ENCODE peak calls at places on chromosomes 2 and 18, in ten cellular contexts. M is activated CD8-positive, alpha-beta memory T cell treated with anti-CD3 and anti-CD28 coated beads for 24 hours; W is T-helper 2 cell; X is AG10803; N is T-helper 22 cell; Z is H7; D is HCT116; H is kidney; C is NCI-H1694; L is sigmoid colon. F is an unnamed sample.

GRCh38 chr2:230774348-230774951 is 61.8 kb downstream of the CAB39 start:
- DNase-seq in D (no peak), N (no peak), M (no peak), H (no peak), W (no peak), X (peak), L (no peak), Z (no peak), C (no peak), F (peak)

GRCh38 chr2:2698182-2699116 is 367.4 kb upstream of the MYT1L start:
- DNase-seq in L (no peak), M (no peak), H (no peak), Z (peak), C (peak), X (no peak), W (no peak), N (no peak), D (peak), F (peak)

GRCh38 chr2:108858894-108859293 is 72.3 kb downstream of the CCDC138 start:
- DNase-seq in N (no peak), X (peak), D (no peak), H (no peak), L (no peak), C (no peak), W (no peak), M (no peak), Z (no peak), F (peak)

GRCh38 chr2:74361327-74361726 is 18.1 kb upstream of the SLC4A5 start:
- DNase-seq in M (no peak), D (no peak), H (no peak), N (no peak), Z (no peak), C (no peak), L (no peak), X (no peak), W (no peak), F (no peak)

GRCh38 chr2:121650554-121650930 is 1.3 kb upstream of the CLASP1 start:
- DNase-seq in H (no peak), W (no peak), N (no peak), M (no peak), Z (peak), L (no peak), C (no peak), X (no peak), D (no peak), F (peak)

GRCh38 chr18:49021433-49022129 is 70.8 kb upstream of the SMAD7 start:
- DNase-seq in D (peak), C (peak), N (no peak), Z (peak), M (peak), H (peak), L (no peak), X (peak), W (no peak), F (peak)

GRCh38 chr18:3268306-3268705 is 6.4 kb downstream of the MYL12B start:
- DNase-seq in C (no peak), X (no peak), W (no peak), N (no peak), M (no peak), H (no peak), L (no peak), Z (no peak), D (no peak), F (no peak)

GRCh38 chr2:64325852-64326577 is 127.9 kb upstream of the LGALSL start:
- DNase-seq in W (no peak), C (no peak), Z (no peak), X (no peak), D (no peak), L (no peak), H (no peak), M (peak), N (no peak), F (no peak)

GRCh38 chr2:42957109-42958035 is 165.0 kb upstream of the HAAO start:
- DNase-seq in X (peak), W (no peak), H (peak), C (no peak), M (no peak), L (no peak), Z (peak), N (no peak), D (no peak), F (no peak)

GRCh38 chr2:102056079-102056581 is 64.4 kb downstream of the IL1R2 start:
- DNase-seq in D (no peak), M (no peak), W (no peak), N (no peak), X (no peak), H (no peak), Z (no peak), C (no peak), L (no peak), F (no peak)

GRCh38 chr2:81324046-81324445 is 1019.5 kb upstream of the LRRTM1 start:
- DNase-seq in L (no peak), Z (peak), C (peak), M (no peak), D (peak), H (no peak), W (no peak), X (no peak), N (no peak), F (peak)

GRCh38 chr18:37328946-37329719 is 236.5 kb downstream of the CELF4 start:
- DNase-seq in L (no peak), N (no peak), H (no peak), W (no peak), M (no peak), C (no peak), Z (no peak), X (no peak), D (no peak), F (no peak)

GRCh38 chr18:13917401-13917800 is 2.1 kb upstream of the MC2R start:
- DNase-seq in Z (no peak), N (no peak), D (no peak), C (no peak), L (no peak), M (no peak), X (no peak), W (no peak), H (no peak), F (no peak)

GRCh38 chr2:232998666-232998985 is 14.4 kb downstream of the NGEF start:
- DNase-seq in Z (no peak), D (no peak), H (no peak), L (peak), C (no peak), M (no peak), W (no peak), N (no peak), X (no peak), F (no peak)

GRCh38 chr2:34104601-34105000 is 505.5 kb upstream of the FAM98A start:
- DNase-seq in C (no peak), L (no peak), W (no peak), M (no peak), Z (no peak), X (no peak), H (no peak), D (no peak), N (no peak), F (peak)

GRCh38 chr2:177625744-177626655 is 233.4 kb downstream of the AGPS start:
- DNase-seq in H (no peak), Z (peak), D (no peak), N (no peak), W (no peak), M (no peak), L (no peak), C (peak), X (no peak), F (peak)

GRCh38 chr2:165601866-165602636 is 132.6 kb downstream of the CSRNP3 start:
- DNase-seq in C (no peak), M (no peak), H (no peak), Z (no peak), W (no peak), D (no peak), L (no peak), X (peak), N (no peak), F (peak)

GRCh38 chr18:76202322-76202721 is 292.7 kb downstream of the ZNF516 start:
- DNase-seq in L (no peak), M (no peak), D (no peak), X (no peak), Z (no peak), N (no peak), H (no peak), C (no peak), W (no peak), F (no peak)

GRCh38 chr2:100247256-100248043 is 74.9 kb downstream of the LONRF2 start:
- DNase-seq in H (no peak), W (no peak), C (no peak), M (no peak), D (no peak), X (no peak), L (no peak), Z (peak), N (no peak), F (no peak)

GRCh38 chr2:205680903-205681302 is 1.4 kb upstream of the NRP2 start:
- DNase-seq in N (no peak), C (no peak), M (no peak), W (no peak), X (no peak), D (no peak), Z (no peak), L (no peak), H (no peak), F (no peak)

GRCh38 chr2:14072338-14072737 is 560.2 kb upstream of the LRATD1 start:
- DNase-seq in H (no peak), X (no peak), L (no peak), Z (no peak), W (no peak), N (no peak), C (no peak), D (no peak), M (no peak), F (peak)

GRCh38 chr2:33023732-33024301 is 77.1 kb downstream of the LTBP1 start:
- DNase-seq in L (no peak), Z (no peak), D (no peak), W (no peak), X (no peak), H (no peak), C (no peak), N (no peak), M (no peak), F (no peak)

GRCh38 chr2:216700088-216700567 is 4.8 kb upstream of the IGFBP5 start:
- DNase-seq in N (no peak), C (peak), L (peak), D (no peak), H (no peak), Z (no peak), W (no peak), X (peak), M (no peak), F (no peak)

GRCh38 chr2:226796012-226796839 is 3.4 kb downstream of the IRS1 start:
- DNase-seq in H (peak), D (no peak), C (no peak), N (no peak), L (peak), Z (peak), W (no peak), M (no peak), X (peak), F (peak)

GRCh38 chr2:238370482-238371372 is 50.4 kb downstream of the TRAF3IP1 start:
- DNase-seq in M (peak), D (peak), W (no peak), L (peak), N (no peak), C (peak), H (no peak), X (peak), Z (peak), F (peak)

GRCh38 chr18:3758531-3758930 is 308.6 kb downstream of the TGIF1 start:
- DNase-seq in H (no peak), Z (no peak), N (no peak), L (no peak), C (no peak), M (no peak), D (peak), X (peak), W (no peak), F (peak)

GRCh38 chr2:208363485-208363884 is 43.1 kb upstream of the PTH2R start:
- DNase-seq in Z (no peak), N (no peak), D (no peak), L (no peak), W (no peak), X (peak), M (no peak), C (no peak), H (no peak), F (peak)

GRCh38 chr2:212154392-212154791 is 384.2 kb downstream of the ERBB4 start:
- DNase-seq in L (no peak), H (no peak), D (no peak), X (no peak), C (no peak), Z (no peak), N (no peak), M (no peak), W (no peak), F (no peak)

GRCh38 chr2:81645750-81646301 is 1341.3 kb upstream of the LRRTM1 start:
- DNase-seq in W (no peak), Z (no peak), L (no peak), C (no peak), M (no peak), H (no peak), D (no peak), N (no peak), X (no peak), F (no peak)

GRCh38 chr2:111123751-111124150 is 3.0 kb downstream of the BCL2L11 start:
- DNase-seq in L (no peak), M (no peak), N (no peak), C (no peak), W (no peak), H (no peak), D (no peak), Z (peak), X (no peak), F (no peak)

GRCh38 chr18:34707670-34708069 is 2.4 kb upstream of the DTNA start:
- DNase-seq in M (no peak), D (peak), L (peak), X (peak), N (no peak), H (no peak), W (no peak), C (no peak), Z (no peak), F (peak)

GRCh38 chr2:120053891-120054290 is 41.0 kb downstream of the EPB41L5 start:
- DNase-seq in L (no peak), H (no peak), C (no peak), X (peak), W (no peak), M (no peak), D (no peak), Z (no peak), N (no peak), F (no peak)

GRCh38 chr2:178306351-178307073 is 112.2 kb downstream of the OSBPL6 start:
- DNase-seq in M (no peak), L (no peak), D (peak), H (no peak), X (peak), C (peak), W (no peak), Z (peak), N (no peak), F (peak)

GRCh38 chr2:217636578-217637267 is 366.1 kb downstream of the TNS1 start:
- DNase-seq in D (no peak), H (no peak), W (no peak), N (no peak), C (no peak), M (no peak), X (peak), L (no peak), Z (no peak), F (no peak)

GRCh38 chr2:2057125-2057721 is 273.9 kb downstream of the MYT1L start:
- DNase-seq in L (peak), C (no peak), W (peak), N (peak), D (peak), M (peak), X (no peak), H (peak), Z (no peak), F (peak)

GRCh38 chr2:39704540-39704939 is 38.8 kb downstream of the TMEM178A start:
- DNase-seq in H (no peak), Z (no peak), M (no peak), X (no peak), C (no peak), N (no peak), W (no peak), L (no peak), D (no peak), F (no peak)